ENCODE peak calls at places on chromosomes 6 and 20, in seven cellular contexts. B is cardiac muscle cell, Z is PC-3, J is pancreas, F is upper lobe of right lung, R is hepatocyte, Y is stomach. X is an unnamed sample.

GRCh38 chr6:100753421-100753820 is 127.7 kb downstream of the ASCC3 start:
- DNase-seq in B (peak), Z (no peak), J (no peak), F (no peak), R (no peak), Y (no peak), X (no peak)

GRCh38 chr6:17656644-17657043 is 50.1 kb downstream of the NUP153 start:
- DNase-seq in B (no peak), Z (no peak), J (no peak), F (no peak), R (no peak), Y (no peak), X (no peak)

GRCh38 chr6:170228581-170229310 is 62.1 kb downstream of the DLL1 start:
- DNase-seq in B (no peak), Z (no peak), J (peak), F (peak), R (no peak), Y (no peak), X (no peak)

GRCh38 chr6:53032853-53033252 is 32.4 kb upstream of the FBXO9 start:
- DNase-seq in B (no peak), Z (peak), J (no peak), F (no peak), R (no peak), Y (no peak), X (no peak)

GRCh38 chr6:24910331-24910849 is 25.4 kb downstream of the RIPOR2 start:
- DNase-seq in B (peak), Z (no peak), J (peak), F (peak), R (no peak), Y (no peak), X (no peak)

GRCh38 chr6:151914475-151914874 is 107.0 kb downstream of the ESR1 start:
- DNase-seq in B (no peak), Z (peak), J (no peak), F (no peak), R (no peak), Y (no peak), X (no peak)

GRCh38 chr20:48680650-48681049 is 147.1 kb downstream of the PREX1 start:
- DNase-seq in B (no peak), Z (no peak), J (no peak), F (no peak), R (no peak), Y (no peak), X (no peak)

GRCh38 chr20:41110012-41110411 is 27.3 kb upstream of the PLCG1 start:
- DNase-seq in B (no peak), Z (no peak), J (no peak), F (no peak), R (no peak), Y (no peak), X (no peak)

GRCh38 chr6:136607932-136608772 is 57.9 kb upstream of the MAP7 start:
- DNase-seq in B (peak), Z (peak), J (peak), F (peak), R (peak), Y (peak), X (no peak)

GRCh38 chr6:31952140-31952805 is 6.4 kb downstream of the CFB start:
- DNase-seq in B (peak), Z (peak), J (peak), F (peak), R (peak), Y (peak), X (no peak)

GRCh38 chr20:59145247-59145925 is 18.2 kb upstream of the ZNF831 start:
- DNase-seq in B (no peak), Z (no peak), J (no peak), F (no peak), R (no peak), Y (no peak), X (no peak)

GRCh38 chr20:53942121-53942816 is 128.1 kb downstream of the BCAS1 start:
- DNase-seq in B (peak), Z (peak), J (no peak), F (no peak), R (no peak), Y (no peak), X (no peak)

GRCh38 chr6:235763-236360 is 56.4 kb upstream of the DUSP22 start:
- DNase-seq in B (no peak), Z (no peak), J (no peak), F (no peak), R (no peak), Y (no peak), X (no peak)

GRCh38 chr6:134041093-134041492 is 11.3 kb downstream of the SLC2A12 start:
- DNase-seq in B (no peak), Z (peak), J (no peak), F (no peak), R (peak), Y (no peak), X (no peak)

GRCh38 chr20:50399917-50400704 is 110.1 kb upstream of the PTPN1 start:
- DNase-seq in B (no peak), Z (peak), J (no peak), F (no peak), R (no peak), Y (peak), X (no peak)

GRCh38 chr20:51318058-51318960 is 224.2 kb downstream of the NFATC2 start:
- DNase-seq in B (peak), Z (peak), J (peak), F (peak), R (peak), Y (peak), X (no peak)

GRCh38 chr6:166204852-166205650 is 37.4 kb upstream of the TBXT start:
- DNase-seq in B (no peak), Z (no peak), J (no peak), F (no peak), R (no peak), Y (no peak), X (no peak)

GRCh38 chr6:91487729-91488392 is 901.0 kb upstream of the MAP3K7 start:
- DNase-seq in B (no peak), Z (no peak), J (no peak), F (no peak), R (no peak), Y (no peak), X (no peak)

GRCh38 chr6:3305216-3305565 is 46.4 kb downstream of the PSMG4 start:
- DNase-seq in B (no peak), Z (no peak), J (no peak), F (no peak), R (no peak), Y (no peak), X (no peak)

GRCh38 chr20:33442136-33443005 is 1.2 kb downstream of the SNTA1 start:
- DNase-seq in B (no peak), Z (no peak), J (no peak), F (no peak), R (no peak), Y (no peak), X (peak)

GRCh38 chr20:23120261-23120660 is 34.1 kb upstream of the CD93 start:
- DNase-seq in B (no peak), Z (no peak), J (no peak), F (peak), R (no peak), Y (no peak), X (no peak)

GRCh38 chr20:48008850-48009535 is 223.7 kb upstream of the SULF2 start:
- DNase-seq in B (no peak), Z (no peak), J (no peak), F (no peak), R (no peak), Y (no peak), X (no peak)

GRCh38 chr6:165767228-165767627 is 104.2 kb upstream of the PDE10A start:
- DNase-seq in B (no peak), Z (no peak), J (no peak), F (no peak), R (no peak), Y (no peak), X (no peak)

GRCh38 chr20:39967806-39968205 is 721.2 kb downstream of the MAFB start:
- DNase-seq in B (no peak), Z (no peak), J (no peak), F (no peak), R (no peak), Y (no peak), X (no peak)

GRCh38 chr20:63233061-63233344 is 2.7 kb upstream of the BIRC7 start:
- DNase-seq in B (no peak), Z (no peak), J (no peak), F (no peak), R (no peak), Y (no peak), X (no peak)

GRCh38 chr20:58174708-58175287 is 53.7 kb downstream of the ANKRD60 start:
- DNase-seq in B (no peak), Z (no peak), J (no peak), F (no peak), R (no peak), Y (no peak), X (peak)

GRCh38 chr6:89680551-89680950 is 42.0 kb upstream of the LYRM2 start:
- DNase-seq in B (no peak), Z (no peak), J (no peak), F (no peak), R (no peak), Y (no peak), X (no peak)

GRCh38 chr6:10384719-10385511 is 30.0 kb downstream of the TFAP2A start:
- DNase-seq in B (no peak), Z (no peak), J (no peak), F (no peak), R (no peak), Y (no peak), X (no peak)

GRCh38 chr20:23257848-23258746 is 92.5 kb upstream of the NXT1 start:
- DNase-seq in B (no peak), Z (peak), J (no peak), F (no peak), R (no peak), Y (no peak), X (peak)

GRCh38 chr20:49622243-49622642 is 54.3 kb upstream of the PTGIS start:
- DNase-seq in B (no peak), Z (no peak), J (no peak), F (no peak), R (no peak), Y (no peak), X (no peak)

GRCh38 chr6:151494235-151494950 is 576 bp downstream of the CCDC170 start:
- DNase-seq in B (peak), Z (peak), J (peak), F (peak), R (peak), Y (peak), X (no peak)

GRCh38 chr20:12966468-12967085 is 42.2 kb upstream of the SPTLC3 start:
- DNase-seq in B (peak), Z (peak), J (no peak), F (no peak), R (peak), Y (no peak), X (no peak)

GRCh38 chr20:19699132-19699971 is 58.7 kb upstream of the RIN2 start:
- DNase-seq in B (no peak), Z (peak), J (no peak), F (no peak), R (peak), Y (no peak), X (no peak)

GRCh38 chr6:51932956-51933355 is 154.5 kb downstream of the PKHD1 start:
- DNase-seq in B (no peak), Z (peak), J (no peak), F (no peak), R (no peak), Y (no peak), X (no peak)

GRCh38 chr6:146347090-146347489 is 196.5 kb upstream of the RAB32 start:
- DNase-seq in B (no peak), Z (no peak), J (no peak), F (no peak), R (no peak), Y (no peak), X (no peak)

GRCh38 chr6:29730575-29731126 is 7.4 kb downstream of the HLA-F start:
- DNase-seq in B (no peak), Z (no peak), J (no peak), F (no peak), R (no peak), Y (no peak), X (no peak)

GRCh38 chr6:32371204-32371603 is 499 bp downstream of the TSBP1 start:
- DNase-seq in B (no peak), Z (peak), J (no peak), F (no peak), R (no peak), Y (no peak), X (no peak)

GRCh38 chr6:133995296-133995695 is 42.3 kb downstream of the TBPL1 start:
- DNase-seq in B (no peak), Z (no peak), J (no peak), F (no peak), R (no peak), Y (no peak), X (no peak)

GRCh38 chr6:30730611-30731435 is 10.7 kb downstream of the TUBB start:
- DNase-seq in B (peak), Z (peak), J (peak), F (peak), R (peak), Y (peak), X (no peak)
- H3K27ac ChIP-seq in B (peak), Z (peak), J (no peak), F (peak), R (no peak), Y (peak), X (no peak)

GRCh38 chr20:32019156-32019510 is 8.9 kb downstream of the CCM2L start:
- DNase-seq in B (peak), Z (no peak), J (no peak), F (no peak), R (peak), Y (no peak), X (no peak)
- TF ChIP-seq CTCF in B (no peak), Z (no peak), J (no peak), F (no peak), R (peak), Y (no peak), X (no peak)

DNA sequence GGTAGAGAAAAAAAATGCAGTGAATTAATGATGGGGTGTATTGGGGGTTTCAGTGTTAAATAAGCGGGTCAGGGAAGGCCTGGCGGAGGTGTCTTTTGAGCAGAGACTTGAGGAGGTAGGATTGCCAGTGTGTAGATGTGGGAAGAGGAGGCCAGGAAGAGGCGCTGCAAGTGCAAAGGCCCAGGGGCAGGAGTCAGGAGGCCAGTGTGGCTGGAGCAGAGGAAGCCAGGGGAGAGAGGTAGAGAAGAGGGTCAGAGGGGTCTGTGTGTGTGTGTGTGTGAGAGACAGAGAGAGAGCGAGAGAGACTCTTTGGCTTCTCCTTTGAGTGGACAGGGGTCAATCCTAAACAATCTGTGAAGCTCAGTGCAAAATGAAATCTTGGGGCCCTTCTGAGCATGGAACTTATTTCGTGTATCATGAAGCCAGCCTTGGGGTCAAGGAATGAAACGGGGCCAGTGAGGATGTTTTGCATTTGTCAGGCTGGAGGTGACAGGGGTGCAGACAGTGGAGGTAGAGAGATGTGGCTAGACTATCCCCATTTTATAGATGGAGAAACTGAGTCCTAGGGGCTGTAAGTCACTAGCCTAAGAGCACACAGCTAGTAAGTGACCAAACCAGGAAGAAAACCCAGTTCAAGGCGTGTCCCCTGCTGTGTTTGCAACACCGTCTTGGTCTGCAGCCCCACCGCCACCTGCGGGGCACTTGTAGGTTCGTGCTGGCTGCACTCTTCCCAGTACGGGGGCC is 9.7 kb upstream of the IP6K3 start:
- DNase-seq in B (no peak), Z (no peak), J (no peak), F (no peak), R (no peak), Y (no peak), X (no peak)
- H3K27ac ChIP-seq in B (no peak), Z (no peak), J (no peak), F (no peak), R (no peak), Y (no peak), X (no peak)

GRCh38 chr20:62025832-62026563 is 39.7 kb downstream of the TAF4 start:
- DNase-seq in B (peak), Z (no peak), J (no peak), F (no peak), R (peak), Y (no peak), X (no peak)
- TF ChIP-seq CTCF in B (peak), Z (no peak), J (peak), F (peak), R (peak), Y (no peak), X (peak)

GRCh38 chr6:106318061-106318460 is 7.5 kb downstream of the ATG5 start:
- DNase-seq in B (no peak), Z (no peak), J (no peak), F (no peak), R (no peak), Y (no peak), X (no peak)
- H3K27ac ChIP-seq in B (no peak), Z (no peak), J (no peak), F (no peak), R (no peak), Y (no peak), X (peak)

GRCh38 chr6:103675807-103676406 is 1183.8 kb downstream of the HACE1 start:
- DNase-seq in B (no peak), Z (no peak), J (no peak), F (no peak), R (peak), Y (no peak), X (no peak)

GRCh38 chr6:103677290-103677689 is 1182.4 kb downstream of the HACE1 start:
- DNase-seq in B (no peak), Z (no peak), J (no peak), F (no peak), R (no peak), Y (no peak), X (no peak)

GRCh38 chr6:103674790-103675189 is 1184.9 kb downstream of the HACE1 start:
- DNase-seq in B (no peak), Z (no peak), J (no peak), F (no peak), R (no peak), Y (no peak), X (no peak)

GRCh38 chr6:103672169-103672568 is 1187.5 kb downstream of the HACE1 start:
- DNase-seq in B (peak), Z (peak), J (no peak), F (no peak), R (peak), Y (no peak), X (no peak)
- TF ChIP-seq CTCF in B (no peak), Z (peak), J (no peak), F (no peak), R (peak), Y (no peak), X (no peak)